ENCODE peak calls at places on chromosomes 3 and 15, in eight cellular contexts. One of them, this sample, is unnamed.

GRCh38 chr3:31244929-31245817 is 287.6 kb upstream of the STT3B start:
- DNase-seq in NCI-H1092: no peak
- DNase-seq in stimulated activated CD4-positive, alpha-beta T cell treated with anti-CD3 and anti-CD28 coated beads, Interleukin-15, amount 100 ng/mL, for 1 hour: no peak
- DNase-seq in activated CD4-positive, alpha-beta T cell treated with anti-CD3 and anti-CD28 coated beads, Interleukin-2, amount 10 ng/mL, durations not matched to agents 7 days and 5 days: no peak
- DNase-seq in amniotic epithelial cell: peak; percentile 30
- DNase-seq in K562: no peak
- DNase-seq in dermis microvascular lymphatic vessel endothelial cell: peak; percentile 12
- DNase-seq in IMR-90: no peak
- DNase-seq in this sample: no peak

GRCh38 chr3:110069641-110070538 is 732.5 kb upstream of the DPPA4 start:
- DNase-seq in NCI-H1092: no peak
- DNase-seq in stimulated activated CD4-positive, alpha-beta T cell treated with anti-CD3 and anti-CD28 coated beads, Interleukin-15, amount 100 ng/mL, for 1 hour: no peak
- DNase-seq in activated CD4-positive, alpha-beta T cell treated with anti-CD3 and anti-CD28 coated beads, Interleukin-2, amount 10 ng/mL, durations not matched to agents 7 days and 5 days: no peak
- DNase-seq in amniotic epithelial cell: peak; percentile 95
- DNase-seq in K562: no peak
- DNase-seq in dermis microvascular lymphatic vessel endothelial cell: no peak
- DNase-seq in IMR-90: peak; percentile 77
- DNase-seq in this sample: peak; percentile 7

GRCh38 chr3:109921509-109921908 is 584.2 kb upstream of the DPPA4 start:
- DNase-seq in NCI-H1092: no peak
- DNase-seq in stimulated activated CD4-positive, alpha-beta T cell treated with anti-CD3 and anti-CD28 coated beads, Interleukin-15, amount 100 ng/mL, for 1 hour: no peak
- DNase-seq in activated CD4-positive, alpha-beta T cell treated with anti-CD3 and anti-CD28 coated beads, Interleukin-2, amount 10 ng/mL, durations not matched to agents 7 days and 5 days: no peak
- DNase-seq in amniotic epithelial cell: no peak
- DNase-seq in K562: no peak
- DNase-seq in dermis microvascular lymphatic vessel endothelial cell: no peak
- DNase-seq in IMR-90: no peak
- DNase-seq in this sample: no peak

GRCh38 chr3:102400766-102401165 is 34.0 kb upstream of the ZPLD1 start:
- DNase-seq in NCI-H1092: no peak
- DNase-seq in stimulated activated CD4-positive, alpha-beta T cell treated with anti-CD3 and anti-CD28 coated beads, Interleukin-15, amount 100 ng/mL, for 1 hour: no peak
- DNase-seq in activated CD4-positive, alpha-beta T cell treated with anti-CD3 and anti-CD28 coated beads, Interleukin-2, amount 10 ng/mL, durations not matched to agents 7 days and 5 days: no peak
- DNase-seq in amniotic epithelial cell: peak; percentile 42
- DNase-seq in K562: no peak
- DNase-seq in dermis microvascular lymphatic vessel endothelial cell: peak; percentile 2
- DNase-seq in IMR-90: peak; percentile 67
- DNase-seq in this sample: no peak

GRCh38 chr15:69540622-69541021 is 88.0 kb downstream of the RPLP1 start:
- DNase-seq in NCI-H1092: peak; percentile 93
- DNase-seq in stimulated activated CD4-positive, alpha-beta T cell treated with anti-CD3 and anti-CD28 coated beads, Interleukin-15, amount 100 ng/mL, for 1 hour: no peak
- DNase-seq in activated CD4-positive, alpha-beta T cell treated with anti-CD3 and anti-CD28 coated beads, Interleukin-2, amount 10 ng/mL, durations not matched to agents 7 days and 5 days: no peak
- DNase-seq in amniotic epithelial cell: no peak
- DNase-seq in K562: no peak
- DNase-seq in dermis microvascular lymphatic vessel endothelial cell: no peak
- DNase-seq in IMR-90: no peak
- DNase-seq in this sample: no peak

GRCh38 chr15:48177875-48178611 is at the start of gene MYEF2:
- DNase-seq in NCI-H1092: peak; percentile 79
- DNase-seq in stimulated activated CD4-positive, alpha-beta T cell treated with anti-CD3 and anti-CD28 coated beads, Interleukin-15, amount 100 ng/mL, for 1 hour: peak; percentile 48
- DNase-seq in activated CD4-positive, alpha-beta T cell treated with anti-CD3 and anti-CD28 coated beads, Interleukin-2, amount 10 ng/mL, durations not matched to agents 7 days and 5 days: peak; percentile 83
- DNase-seq in amniotic epithelial cell: peak; percentile 57
- DNase-seq in K562: peak; percentile 7
- DNase-seq in dermis microvascular lymphatic vessel endothelial cell: peak; percentile 73
- DNase-seq in IMR-90: peak; percentile 67
- DNase-seq in this sample: peak; percentile 69

GRCh38 chr3:97825101-97825500 is 3.3 kb downstream of the CRYBG3 start:
- DNase-seq in NCI-H1092: no peak
- DNase-seq in stimulated activated CD4-positive, alpha-beta T cell treated with anti-CD3 and anti-CD28 coated beads, Interleukin-15, amount 100 ng/mL, for 1 hour: no peak
- DNase-seq in activated CD4-positive, alpha-beta T cell treated with anti-CD3 and anti-CD28 coated beads, Interleukin-2, amount 10 ng/mL, durations not matched to agents 7 days and 5 days: no peak
- DNase-seq in amniotic epithelial cell: peak; percentile 77
- DNase-seq in K562: no peak
- DNase-seq in dermis microvascular lymphatic vessel endothelial cell: no peak
- DNase-seq in IMR-90: peak; percentile 46
- DNase-seq in this sample: no peak

GRCh38 chr3:50321844-50322385 is 630 bp downstream of the HYAL2 start:
- DNase-seq in NCI-H1092: no peak
- DNase-seq in stimulated activated CD4-positive, alpha-beta T cell treated with anti-CD3 and anti-CD28 coated beads, Interleukin-15, amount 100 ng/mL, for 1 hour: no peak
- DNase-seq in activated CD4-positive, alpha-beta T cell treated with anti-CD3 and anti-CD28 coated beads, Interleukin-2, amount 10 ng/mL, durations not matched to agents 7 days and 5 days: no peak
- DNase-seq in amniotic epithelial cell: no peak
- DNase-seq in K562: no peak
- DNase-seq in dermis microvascular lymphatic vessel endothelial cell: no peak
- DNase-seq in IMR-90: no peak
- DNase-seq in this sample: no peak

GRCh38 chr3:100975714-100976113 is 17.5 kb downstream of the ABI3BP start:
- DNase-seq in NCI-H1092: no peak
- DNase-seq in stimulated activated CD4-positive, alpha-beta T cell treated with anti-CD3 and anti-CD28 coated beads, Interleukin-15, amount 100 ng/mL, for 1 hour: no peak
- DNase-seq in activated CD4-positive, alpha-beta T cell treated with anti-CD3 and anti-CD28 coated beads, Interleukin-2, amount 10 ng/mL, durations not matched to agents 7 days and 5 days: no peak
- DNase-seq in amniotic epithelial cell: no peak
- DNase-seq in K562: no peak
- DNase-seq in dermis microvascular lymphatic vessel endothelial cell: no peak
- DNase-seq in IMR-90: no peak
- DNase-seq in this sample: no peak

GRCh38 chr3:197082871-197083270 is 53.3 kb upstream of the MELTF start:
- DNase-seq in NCI-H1092: no peak
- DNase-seq in stimulated activated CD4-positive, alpha-beta T cell treated with anti-CD3 and anti-CD28 coated beads, Interleukin-15, amount 100 ng/mL, for 1 hour: no peak
- DNase-seq in activated CD4-positive, alpha-beta T cell treated with anti-CD3 and anti-CD28 coated beads, Interleukin-2, amount 10 ng/mL, durations not matched to agents 7 days and 5 days: no peak
- DNase-seq in amniotic epithelial cell: no peak
- DNase-seq in K562: no peak
- DNase-seq in dermis microvascular lymphatic vessel endothelial cell: no peak
- DNase-seq in IMR-90: peak; percentile 63
- DNase-seq in this sample: no peak

GRCh38 chr3:197540961-197541377 is 14.8 kb downstream of the BDH1 start:
- DNase-seq in NCI-H1092: no peak
- DNase-seq in stimulated activated CD4-positive, alpha-beta T cell treated with anti-CD3 and anti-CD28 coated beads, Interleukin-15, amount 100 ng/mL, for 1 hour: no peak
- DNase-seq in activated CD4-positive, alpha-beta T cell treated with anti-CD3 and anti-CD28 coated beads, Interleukin-2, amount 10 ng/mL, durations not matched to agents 7 days and 5 days: no peak
- DNase-seq in amniotic epithelial cell: no peak
- DNase-seq in K562: no peak
- DNase-seq in dermis microvascular lymphatic vessel endothelial cell: no peak
- DNase-seq in IMR-90: no peak
- DNase-seq in this sample: no peak

GRCh38 chr3:62758296-62759066 is 116.7 kb downstream of the CADPS start:
- DNase-seq in NCI-H1092: no peak
- DNase-seq in stimulated activated CD4-positive, alpha-beta T cell treated with anti-CD3 and anti-CD28 coated beads, Interleukin-15, amount 100 ng/mL, for 1 hour: no peak
- DNase-seq in activated CD4-positive, alpha-beta T cell treated with anti-CD3 and anti-CD28 coated beads, Interleukin-2, amount 10 ng/mL, durations not matched to agents 7 days and 5 days: no peak
- DNase-seq in amniotic epithelial cell: peak; percentile 2
- DNase-seq in K562: no peak
- DNase-seq in dermis microvascular lymphatic vessel endothelial cell: no peak
- DNase-seq in IMR-90: no peak
- DNase-seq in this sample: no peak

GRCh38 chr3:151446002-151446340 is 14.9 kb downstream of the IGSF10 start:
- DNase-seq in NCI-H1092: no peak
- DNase-seq in stimulated activated CD4-positive, alpha-beta T cell treated with anti-CD3 and anti-CD28 coated beads, Interleukin-15, amount 100 ng/mL, for 1 hour: no peak
- DNase-seq in activated CD4-positive, alpha-beta T cell treated with anti-CD3 and anti-CD28 coated beads, Interleukin-2, amount 10 ng/mL, durations not matched to agents 7 days and 5 days: no peak
- DNase-seq in amniotic epithelial cell: no peak
- DNase-seq in K562: no peak
- DNase-seq in dermis microvascular lymphatic vessel endothelial cell: no peak
- DNase-seq in IMR-90: no peak
- DNase-seq in this sample: no peak

GRCh38 chr3:38122712-38123290 is 14.1 kb downstream of the ACAA1 start:
- DNase-seq in NCI-H1092: no peak
- DNase-seq in stimulated activated CD4-positive, alpha-beta T cell treated with anti-CD3 and anti-CD28 coated beads, Interleukin-15, amount 100 ng/mL, for 1 hour: no peak
- DNase-seq in activated CD4-positive, alpha-beta T cell treated with anti-CD3 and anti-CD28 coated beads, Interleukin-2, amount 10 ng/mL, durations not matched to agents 7 days and 5 days: no peak
- DNase-seq in amniotic epithelial cell: no peak
- DNase-seq in K562: no peak
- DNase-seq in dermis microvascular lymphatic vessel endothelial cell: no peak
- DNase-seq in IMR-90: no peak
- DNase-seq in this sample: no peak

GRCh38 chr3:141403576-141403975 is 35.3 kb downstream of the ZBTB38 start:
- DNase-seq in NCI-H1092: no peak
- DNase-seq in stimulated activated CD4-positive, alpha-beta T cell treated with anti-CD3 and anti-CD28 coated beads, Interleukin-15, amount 100 ng/mL, for 1 hour: no peak
- DNase-seq in activated CD4-positive, alpha-beta T cell treated with anti-CD3 and anti-CD28 coated beads, Interleukin-2, amount 10 ng/mL, durations not matched to agents 7 days and 5 days: no peak
- DNase-seq in amniotic epithelial cell: no peak
- DNase-seq in K562: no peak
- DNase-seq in dermis microvascular lymphatic vessel endothelial cell: no peak
- DNase-seq in IMR-90: no peak
- DNase-seq in this sample: no peak

GRCh38 chr15:95880630-95881029 is 449.9 kb upstream of the NR2F2 start:
- DNase-seq in NCI-H1092: no peak
- DNase-seq in stimulated activated CD4-positive, alpha-beta T cell treated with anti-CD3 and anti-CD28 coated beads, Interleukin-15, amount 100 ng/mL, for 1 hour: no peak
- DNase-seq in activated CD4-positive, alpha-beta T cell treated with anti-CD3 and anti-CD28 coated beads, Interleukin-2, amount 10 ng/mL, durations not matched to agents 7 days and 5 days: no peak
- DNase-seq in amniotic epithelial cell: no peak
- DNase-seq in K562: no peak
- DNase-seq in dermis microvascular lymphatic vessel endothelial cell: no peak
- DNase-seq in IMR-90: no peak
- DNase-seq in this sample: no peak

GRCh38 chr15:87227846-87228245 is 1028.7 kb downstream of the NTRK3 start:
- DNase-seq in NCI-H1092: no peak
- DNase-seq in stimulated activated CD4-positive, alpha-beta T cell treated with anti-CD3 and anti-CD28 coated beads, Interleukin-15, amount 100 ng/mL, for 1 hour: no peak
- DNase-seq in activated CD4-positive, alpha-beta T cell treated with anti-CD3 and anti-CD28 coated beads, Interleukin-2, amount 10 ng/mL, durations not matched to agents 7 days and 5 days: no peak
- DNase-seq in amniotic epithelial cell: peak; percentile 88
- DNase-seq in K562: no peak
- DNase-seq in dermis microvascular lymphatic vessel endothelial cell: no peak
- DNase-seq in IMR-90: peak; percentile 12
- DNase-seq in this sample: no peak

GRCh38 chr3:151265866-151266265 is 12.5 kb downstream of the P2RY14 start:
- DNase-seq in NCI-H1092: no peak
- DNase-seq in stimulated activated CD4-positive, alpha-beta T cell treated with anti-CD3 and anti-CD28 coated beads, Interleukin-15, amount 100 ng/mL, for 1 hour: no peak
- DNase-seq in activated CD4-positive, alpha-beta T cell treated with anti-CD3 and anti-CD28 coated beads, Interleukin-2, amount 10 ng/mL, durations not matched to agents 7 days and 5 days: no peak
- DNase-seq in amniotic epithelial cell: no peak
- DNase-seq in K562: no peak
- DNase-seq in dermis microvascular lymphatic vessel endothelial cell: no peak
- DNase-seq in IMR-90: no peak
- DNase-seq in this sample: peak; percentile 53

GRCh38 chr3:110711851-110712396 is 359.7 kb upstream of the NECTIN3 start:
- DNase-seq in NCI-H1092: no peak
- DNase-seq in stimulated activated CD4-positive, alpha-beta T cell treated with anti-CD3 and anti-CD28 coated beads, Interleukin-15, amount 100 ng/mL, for 1 hour: no peak
- DNase-seq in activated CD4-positive, alpha-beta T cell treated with anti-CD3 and anti-CD28 coated beads, Interleukin-2, amount 10 ng/mL, durations not matched to agents 7 days and 5 days: no peak
- DNase-seq in amniotic epithelial cell: peak; percentile 16
- DNase-seq in K562: no peak
- DNase-seq in dermis microvascular lymphatic vessel endothelial cell: no peak
- DNase-seq in IMR-90: peak; percentile 37
- DNase-seq in this sample: no peak

GRCh38 chr3:136749106-136749505 is 3.1 kb downstream of the STAG1 start:
- DNase-seq in NCI-H1092: no peak
- DNase-seq in stimulated activated CD4-positive, alpha-beta T cell treated with anti-CD3 and anti-CD28 coated beads, Interleukin-15, amount 100 ng/mL, for 1 hour: no peak
- DNase-seq in activated CD4-positive, alpha-beta T cell treated with anti-CD3 and anti-CD28 coated beads, Interleukin-2, amount 10 ng/mL, durations not matched to agents 7 days and 5 days: no peak
- DNase-seq in amniotic epithelial cell: no peak
- DNase-seq in K562: no peak
- DNase-seq in dermis microvascular lymphatic vessel endothelial cell: no peak
- DNase-seq in IMR-90: no peak
- DNase-seq in this sample: no peak

GRCh38 chr3:192223815-192224214 is 503.5 kb downstream of the FGF12 start:
- DNase-seq in NCI-H1092: no peak
- DNase-seq in stimulated activated CD4-positive, alpha-beta T cell treated with anti-CD3 and anti-CD28 coated beads, Interleukin-15, amount 100 ng/mL, for 1 hour: no peak
- DNase-seq in activated CD4-positive, alpha-beta T cell treated with anti-CD3 and anti-CD28 coated beads, Interleukin-2, amount 10 ng/mL, durations not matched to agents 7 days and 5 days: no peak
- DNase-seq in amniotic epithelial cell: no peak
- DNase-seq in K562: no peak
- DNase-seq in dermis microvascular lymphatic vessel endothelial cell: no peak
- DNase-seq in IMR-90: no peak
- DNase-seq in this sample: no peak

GRCh38 chr15:58038426-58039106 is 26.9 kb downstream of the ALDH1A2 start:
- DNase-seq in NCI-H1092: peak; percentile 23
- DNase-seq in stimulated activated CD4-positive, alpha-beta T cell treated with anti-CD3 and anti-CD28 coated beads, Interleukin-15, amount 100 ng/mL, for 1 hour: no peak
- DNase-seq in activated CD4-positive, alpha-beta T cell treated with anti-CD3 and anti-CD28 coated beads, Interleukin-2, amount 10 ng/mL, durations not matched to agents 7 days and 5 days: no peak
- DNase-seq in amniotic epithelial cell: peak; percentile 85
- DNase-seq in K562: no peak
- DNase-seq in dermis microvascular lymphatic vessel endothelial cell: peak; percentile 73
- DNase-seq in IMR-90: no peak
- DNase-seq in this sample: no peak

GRCh38 chr3:26799679-26800317 is 177.2 kb downstream of the LRRC3B start:
- DNase-seq in NCI-H1092: no peak
- DNase-seq in stimulated activated CD4-positive, alpha-beta T cell treated with anti-CD3 and anti-CD28 coated beads, Interleukin-15, amount 100 ng/mL, for 1 hour: no peak
- DNase-seq in activated CD4-positive, alpha-beta T cell treated with anti-CD3 and anti-CD28 coated beads, Interleukin-2, amount 10 ng/mL, durations not matched to agents 7 days and 5 days: no peak
- DNase-seq in amniotic epithelial cell: no peak
- DNase-seq in K562: no peak
- DNase-seq in dermis microvascular lymphatic vessel endothelial cell: no peak
- DNase-seq in IMR-90: no peak
- DNase-seq in this sample: no peak

GRCh38 chr3:132787616-132788015 is 65.4 kb upstream of the NPHP3 start:
- DNase-seq in NCI-H1092: no peak
- DNase-seq in stimulated activated CD4-positive, alpha-beta T cell treated with anti-CD3 and anti-CD28 coated beads, Interleukin-15, amount 100 ng/mL, for 1 hour: no peak
- DNase-seq in activated CD4-positive, alpha-beta T cell treated with anti-CD3 and anti-CD28 coated beads, Interleukin-2, amount 10 ng/mL, durations not matched to agents 7 days and 5 days: no peak
- DNase-seq in amniotic epithelial cell: no peak
- DNase-seq in K562: no peak
- DNase-seq in dermis microvascular lymphatic vessel endothelial cell: peak; percentile 12
- DNase-seq in IMR-90: no peak
- DNase-seq in this sample: no peak

GRCh38 chr3:156189927-156190326 is 69.5 kb downstream of the KCNAB1 start:
- DNase-seq in NCI-H1092: no peak
- DNase-seq in stimulated activated CD4-positive, alpha-beta T cell treated with anti-CD3 and anti-CD28 coated beads, Interleukin-15, amount 100 ng/mL, for 1 hour: no peak
- DNase-seq in activated CD4-positive, alpha-beta T cell treated with anti-CD3 and anti-CD28 coated beads, Interleukin-2, amount 10 ng/mL, durations not matched to agents 7 days and 5 days: no peak
- DNase-seq in amniotic epithelial cell: peak; percentile 6
- DNase-seq in K562: no peak
- DNase-seq in dermis microvascular lymphatic vessel endothelial cell: no peak
- DNase-seq in IMR-90: no peak
- DNase-seq in this sample: no peak

GRCh38 chr3:23671901-23672589 is 133.7 kb upstream of the UBE2E1 start:
- DNase-seq in NCI-H1092: no peak
- DNase-seq in stimulated activated CD4-positive, alpha-beta T cell treated with anti-CD3 and anti-CD28 coated beads, Interleukin-15, amount 100 ng/mL, for 1 hour: no peak
- DNase-seq in activated CD4-positive, alpha-beta T cell treated with anti-CD3 and anti-CD28 coated beads, Interleukin-2, amount 10 ng/mL, durations not matched to agents 7 days and 5 days: no peak
- DNase-seq in amniotic epithelial cell: peak; percentile 32
- DNase-seq in K562: no peak
- DNase-seq in dermis microvascular lymphatic vessel endothelial cell: peak; percentile 46
- DNase-seq in IMR-90: no peak
- DNase-seq in this sample: no peak

GRCh38 chr3:148816971-148817519 is 10.6 kb upstream of the CPB1 start:
- DNase-seq in NCI-H1092: no peak
- DNase-seq in stimulated activated CD4-positive, alpha-beta T cell treated with anti-CD3 and anti-CD28 coated beads, Interleukin-15, amount 100 ng/mL, for 1 hour: no peak
- DNase-seq in activated CD4-positive, alpha-beta T cell treated with anti-CD3 and anti-CD28 coated beads, Interleukin-2, amount 10 ng/mL, durations not matched to agents 7 days and 5 days: no peak
- DNase-seq in amniotic epithelial cell: peak; percentile 22
- DNase-seq in K562: no peak
- DNase-seq in dermis microvascular lymphatic vessel endothelial cell: no peak
- DNase-seq in IMR-90: no peak
- DNase-seq in this sample: no peak

GRCh38 chr3:94226058-94226457 is 163.2 kb downstream of the NSUN3 start:
- DNase-seq in NCI-H1092: no peak
- DNase-seq in stimulated activated CD4-positive, alpha-beta T cell treated with anti-CD3 and anti-CD28 coated beads, Interleukin-15, amount 100 ng/mL, for 1 hour: no peak
- DNase-seq in activated CD4-positive, alpha-beta T cell treated with anti-CD3 and anti-CD28 coated beads, Interleukin-2, amount 10 ng/mL, durations not matched to agents 7 days and 5 days: no peak
- DNase-seq in amniotic epithelial cell: peak; percentile 53
- DNase-seq in K562: no peak
- DNase-seq in dermis microvascular lymphatic vessel endothelial cell: no peak
- DNase-seq in IMR-90: peak; percentile 50
- DNase-seq in this sample: no peak

GRCh38 chr3:159604151-159604581 is 384.5 kb upstream of the IL12A start:
- DNase-seq in NCI-H1092: no peak
- DNase-seq in stimulated activated CD4-positive, alpha-beta T cell treated with anti-CD3 and anti-CD28 coated beads, Interleukin-15, amount 100 ng/mL, for 1 hour: no peak
- DNase-seq in activated CD4-positive, alpha-beta T cell treated with anti-CD3 and anti-CD28 coated beads, Interleukin-2, amount 10 ng/mL, durations not matched to agents 7 days and 5 days: no peak
- DNase-seq in amniotic epithelial cell: peak; percentile 49
- DNase-seq in K562: no peak
- DNase-seq in dermis microvascular lymphatic vessel endothelial cell: no peak
- DNase-seq in IMR-90: peak; percentile 68
- DNase-seq in this sample: no peak

GRCh38 chr3:64815195-64815627 is 127.4 kb upstream of the ADAMTS9 start:
- DNase-seq in NCI-H1092: no peak
- DNase-seq in stimulated activated CD4-positive, alpha-beta T cell treated with anti-CD3 and anti-CD28 coated beads, Interleukin-15, amount 100 ng/mL, for 1 hour: no peak
- DNase-seq in activated CD4-positive, alpha-beta T cell treated with anti-CD3 and anti-CD28 coated beads, Interleukin-2, amount 10 ng/mL, durations not matched to agents 7 days and 5 days: no peak
- DNase-seq in amniotic epithelial cell: peak; percentile 81
- DNase-seq in K562: no peak
- DNase-seq in dermis microvascular lymphatic vessel endothelial cell: peak; percentile 12
- DNase-seq in IMR-90: peak; percentile 59
- DNase-seq in this sample: no peak

GRCh38 chr3:52469001-52469400 is 13.6 kb downstream of the NISCH start:
- DNase-seq in NCI-H1092: no peak
- DNase-seq in stimulated activated CD4-positive, alpha-beta T cell treated with anti-CD3 and anti-CD28 coated beads, Interleukin-15, amount 100 ng/mL, for 1 hour: no peak
- DNase-seq in activated CD4-positive, alpha-beta T cell treated with anti-CD3 and anti-CD28 coated beads, Interleukin-2, amount 10 ng/mL, durations not matched to agents 7 days and 5 days: no peak
- DNase-seq in amniotic epithelial cell: peak; percentile 74
- DNase-seq in K562: no peak
- DNase-seq in dermis microvascular lymphatic vessel endothelial cell: peak; percentile 51
- DNase-seq in IMR-90: no peak
- DNase-seq in this sample: no peak

GRCh38 chr3:124812291-124813265 is 74.6 kb downstream of the ITGB5 start:
- DNase-seq in NCI-H1092: no peak
- DNase-seq in stimulated activated CD4-positive, alpha-beta T cell treated with anti-CD3 and anti-CD28 coated beads, Interleukin-15, amount 100 ng/mL, for 1 hour: no peak
- DNase-seq in activated CD4-positive, alpha-beta T cell treated with anti-CD3 and anti-CD28 coated beads, Interleukin-2, amount 10 ng/mL, durations not matched to agents 7 days and 5 days: no peak
- DNase-seq in amniotic epithelial cell: peak; percentile 85
- DNase-seq in K562: peak; percentile 70
- DNase-seq in dermis microvascular lymphatic vessel endothelial cell: peak; percentile 55
- DNase-seq in IMR-90: peak; percentile 99
- DNase-seq in this sample: no peak

GRCh38 chr3:58164199-58164879 is 46.4 kb downstream of the DNASE1L3 start:
- DNase-seq in NCI-H1092: peak; percentile 80
- DNase-seq in stimulated activated CD4-positive, alpha-beta T cell treated with anti-CD3 and anti-CD28 coated beads, Interleukin-15, amount 100 ng/mL, for 1 hour: no peak
- DNase-seq in activated CD4-positive, alpha-beta T cell treated with anti-CD3 and anti-CD28 coated beads, Interleukin-2, amount 10 ng/mL, durations not matched to agents 7 days and 5 days: no peak
- DNase-seq in amniotic epithelial cell: no peak
- DNase-seq in K562: no peak
- DNase-seq in dermis microvascular lymphatic vessel endothelial cell: peak; percentile 64
- DNase-seq in IMR-90: peak; percentile 81
- DNase-seq in this sample: no peak

GRCh38 chr3:100756441-100756840 is 47.1 kb downstream of the TFG start:
- DNase-seq in NCI-H1092: no peak
- DNase-seq in stimulated activated CD4-positive, alpha-beta T cell treated with anti-CD3 and anti-CD28 coated beads, Interleukin-15, amount 100 ng/mL, for 1 hour: no peak
- DNase-seq in activated CD4-positive, alpha-beta T cell treated with anti-CD3 and anti-CD28 coated beads, Interleukin-2, amount 10 ng/mL, durations not matched to agents 7 days and 5 days: no peak
- DNase-seq in amniotic epithelial cell: no peak
- DNase-seq in K562: no peak
- DNase-seq in dermis microvascular lymphatic vessel endothelial cell: no peak
- DNase-seq in IMR-90: no peak
- DNase-seq in this sample: no peak

This sample was measured in GM06990.